ENCODE peak calls at places on chromosomes 7 and 10, in seven cellular contexts. L is prostate gland, D is stomach, W is HL-60, G is fibroblast of lung, F is HCT116, M is AG04450. A is an unnamed sample.

GRCh38 chr10:47159361-47160228 is 140.4 kb upstream of the GDF10 start:
- DNase-seq in L (no peak), D (no peak), W (no peak), G (no peak), F (no peak), M (no peak), A (no peak)

GRCh38 chr10:113049881-113050280 is 99.8 kb downstream of the TCF7L2 start:
- DNase-seq in L (no peak), D (no peak), W (no peak), G (no peak), F (no peak), M (no peak), A (no peak)

GRCh38 chr7:4270268-4270667 is 411.8 kb upstream of the FOXK1 start:
- DNase-seq in L (no peak), D (no peak), W (no peak), G (no peak), F (no peak), M (no peak), A (no peak)

GRCh38 chr10:3125527-3126170 is 46.9 kb downstream of the PITRM1 start:
- DNase-seq in L (no peak), D (no peak), W (no peak), G (no peak), F (no peak), M (no peak), A (no peak)

GRCh38 chr7:98284335-98285036 is 3.0 kb downstream of the BRI3 start:
- DNase-seq in L (peak), D (peak), W (peak), G (peak), F (no peak), M (no peak), A (peak)

GRCh38 chr10:5303504-5303903 is 61.3 kb upstream of the UCN3 start:
- DNase-seq in L (no peak), D (no peak), W (no peak), G (no peak), F (no peak), M (no peak), A (no peak)

GRCh38 chr10:113711142-113711541 is 31.4 kb downstream of the CASP7 start:
- DNase-seq in L (no peak), D (no peak), W (no peak), G (no peak), F (no peak), M (no peak), A (no peak)

GRCh38 chr10:128274938-128275337 is 148.7 kb upstream of the MKI67 start:
- DNase-seq in L (no peak), D (no peak), W (no peak), G (no peak), F (no peak), M (no peak), A (no peak)

GRCh38 chr7:113099284-113099919 is 12.8 kb upstream of the GPR85 start:
- DNase-seq in L (peak), D (no peak), W (no peak), G (no peak), F (no peak), M (no peak), A (no peak)

GRCh38 chr10:90977162-90977854 is 56.4 kb upstream of the ANKRD1 start:
- DNase-seq in L (no peak), D (no peak), W (no peak), G (no peak), F (no peak), M (no peak), A (no peak)

GRCh38 chr7:13903997-13904396 is 85.5 kb downstream of the ETV1 start:
- DNase-seq in L (no peak), D (no peak), W (no peak), G (peak), F (no peak), M (no peak), A (no peak)

GRCh38 chr7:25456467-25457171 is 228.3 kb upstream of the NPVF start:
- DNase-seq in L (peak), D (peak), W (no peak), G (no peak), F (no peak), M (no peak), A (no peak)

GRCh38 chr10:66322261-66322660 is 603.6 kb upstream of the LRRTM3 start:
- DNase-seq in L (no peak), D (no peak), W (no peak), G (peak), F (no peak), M (no peak), A (no peak)

GRCh38 chr7:8065356-8065813 is 96.8 kb downstream of the GLCCI1 start:
- DNase-seq in L (no peak), D (no peak), W (no peak), G (peak), F (no peak), M (peak), A (peak)

GRCh38 chr7:54831046-54831643 is 72.1 kb upstream of the SEC61G start:
- DNase-seq in L (no peak), D (no peak), W (no peak), G (peak), F (peak), M (no peak), A (no peak)

GRCh38 chr10:77620731-77621130 is 16.9 kb downstream of the KCNMA1 start:
- DNase-seq in L (no peak), D (no peak), W (no peak), G (no peak), F (no peak), M (no peak), A (no peak)

GRCh38 chr10:126910196-126910595 is 5.0 kb downstream of the DOCK1 start:
- DNase-seq in L (no peak), D (no peak), W (no peak), G (no peak), F (no peak), M (no peak), A (no peak)

GRCh38 chr10:72819053-72819452 is 74.5 kb upstream of the OIT3 start:
- DNase-seq in L (no peak), D (no peak), W (no peak), G (no peak), F (no peak), M (no peak), A (no peak)

DNA sequence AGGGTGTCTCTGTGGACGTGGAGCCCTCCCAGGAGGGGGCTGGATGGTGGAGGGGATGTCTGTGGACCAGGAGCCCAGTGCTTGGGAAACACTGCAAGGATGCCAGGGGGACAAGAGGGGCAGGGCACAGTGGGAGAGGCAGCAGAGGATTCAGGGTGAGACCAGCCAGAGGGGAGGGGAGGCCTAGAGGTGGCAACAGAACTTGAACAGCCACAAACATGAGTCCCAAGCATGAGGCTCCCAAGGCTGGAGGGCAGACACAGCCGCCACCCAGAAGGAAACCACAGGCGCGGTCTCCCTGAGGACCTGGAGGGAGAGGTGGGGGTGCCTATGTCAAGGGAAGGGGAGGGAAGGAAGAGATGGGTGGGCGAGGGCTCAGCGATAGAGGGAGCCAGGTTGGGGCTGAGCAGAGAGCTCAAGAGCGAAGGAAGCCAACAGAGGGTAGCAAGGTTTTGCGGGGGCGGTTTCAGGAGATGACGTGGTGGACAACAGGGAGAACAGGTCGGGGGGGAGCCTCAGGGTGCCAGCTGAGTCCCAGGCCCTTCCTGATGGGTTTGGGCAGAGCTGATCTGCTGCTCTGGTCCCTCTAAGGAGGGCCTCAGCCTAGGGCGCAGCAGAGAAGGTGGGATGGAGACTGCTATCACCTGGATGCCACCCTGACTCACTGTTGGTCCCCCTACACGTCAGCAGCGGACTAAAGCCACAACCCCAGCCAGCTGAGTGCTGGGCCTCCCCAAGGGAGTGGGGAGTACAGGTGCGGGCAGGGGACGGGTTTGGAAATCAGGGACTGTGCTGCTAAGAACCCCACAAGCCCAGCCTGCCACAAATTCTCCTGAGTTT is 6.7 kb upstream of the PILRA start:
- DNase-seq in L (no peak), D (no peak), W (no peak), G (no peak), F (no peak), M (no peak), A (no peak)
- H3K4me3 ChIP-seq in L (no peak), D (no peak), W (no peak), G (no peak), F (no peak), M (no peak), A (no peak)

DNA sequence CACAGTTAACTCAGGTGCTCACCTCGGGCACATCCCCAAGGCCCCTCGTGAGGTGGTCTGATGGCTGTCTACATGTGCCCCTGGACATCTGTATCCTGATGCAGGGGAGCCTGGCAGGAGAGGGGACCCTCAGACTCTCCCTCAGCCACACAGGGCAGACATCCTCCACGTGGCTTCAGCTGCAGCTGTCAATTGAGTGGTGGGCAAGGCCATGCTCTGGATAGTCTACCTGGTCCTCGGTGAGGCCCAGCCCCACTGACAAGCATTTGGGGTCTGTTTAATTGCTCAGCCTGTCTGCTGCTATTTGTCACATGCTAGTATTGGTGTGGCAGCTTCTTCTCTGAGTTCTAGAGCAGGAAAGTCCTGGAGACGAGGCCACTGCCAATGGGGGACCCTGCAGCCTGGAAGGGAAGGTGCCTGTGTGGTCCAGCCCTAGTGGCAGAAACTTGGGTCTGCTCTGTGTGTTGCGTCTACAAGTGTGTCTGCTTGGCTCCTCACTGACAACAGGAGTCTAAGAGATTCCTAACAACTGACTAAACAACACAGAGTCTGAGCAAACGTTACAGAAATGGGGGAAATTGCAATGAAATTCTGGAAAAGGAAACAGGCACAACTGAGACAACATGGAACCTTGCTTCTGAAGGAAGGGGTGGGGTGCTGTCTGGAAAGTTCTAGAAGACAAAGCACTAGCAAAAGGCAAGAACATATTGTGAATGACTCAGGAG is 59.3 kb upstream of the IGFBP3 start:
- DNase-seq in L (no peak), D (no peak), W (no peak), G (peak), F (no peak), M (no peak), A (no peak)
- TF ChIP-seq CTCF in L (no peak), D (no peak), W (no peak), G (no peak), F (no peak), M (peak), A (peak)

GRCh38 chr7:28732037-28732869 is 225.9 kb downstream of the TRIL start:
- DNase-seq in L (peak), D (no peak), W (no peak), G (peak), F (no peak), M (peak), A (no peak)
- H3K4me3 ChIP-seq in L (no peak), D (no peak), W (no peak), G (no peak), F (no peak), M (no peak), A (no peak)

GRCh38 chr7:82360591-82361386 is 82.8 kb downstream of the CACNA2D1 start:
- DNase-seq in L (no peak), D (no peak), W (no peak), G (no peak), F (no peak), M (no peak), A (no peak)

GRCh38 chr7:82362129-82362528 is 81.4 kb downstream of the CACNA2D1 start:
- DNase-seq in L (no peak), D (no peak), W (no peak), G (peak), F (no peak), M (peak), A (no peak)

GRCh38 chr7:82358923-82359322 is 84.7 kb downstream of the CACNA2D1 start:
- DNase-seq in L (no peak), D (no peak), W (no peak), G (no peak), F (no peak), M (no peak), A (no peak)

GRCh38 chr7:82358009-82358578 is 85.5 kb downstream of the CACNA2D1 start:
- DNase-seq in L (no peak), D (no peak), W (no peak), G (no peak), F (no peak), M (no peak), A (no peak)

GRCh38 chr7:82359426-82359825 is 84.2 kb downstream of the CACNA2D1 start:
- DNase-seq in L (no peak), D (no peak), W (no peak), G (no peak), F (no peak), M (no peak), A (no peak)
- TF ChIP-seq CTCF in L (no peak), D (no peak), W (no peak), G (no peak), F (no peak), M (no peak), A (no peak)

A was measured in AG04449.